ENCODE peak calls at places on chromosome 12, in five cellular contexts. C, R, D, T and U are unnamed samples.

GRCh38 chr12:2397356-2398045 is 344.7 kb downstream of the CACNA1C start:
- DNase-seq in D (no peak), C (no peak), T (no peak), R (no peak), U (no peak)

GRCh38 chr12:131102991-131103609 is 149.4 kb downstream of the ADGRD1 start:
- DNase-seq in D (no peak), T (no peak), C (no peak), R (no peak), U (peak)

GRCh38 chr12:130764073-130764472 is 48.0 kb upstream of the RIMBP2 start:
- DNase-seq in C (no peak), T (no peak), R (no peak), D (peak), U (no peak)

GRCh38 chr12:55847603-55848329 is 5.0 kb upstream of the MMP19 start:
- DNase-seq in C (peak), R (peak), D (no peak), T (no peak), U (peak)

GRCh38 chr12:45549503-45549902 is 180.0 kb upstream of the ARID2 start:
- DNase-seq in T (no peak), C (no peak), D (no peak), R (no peak), U (no peak)

GRCh38 chr12:254912-255311 is 7.7 kb downstream of the SLC6A13 start:
- DNase-seq in R (no peak), D (no peak), T (no peak), C (no peak), U (no peak)

GRCh38 chr12:6226002-6226700 is 26.0 kb downstream of the CD9 start:
- DNase-seq in C (no peak), D (no peak), R (peak), T (no peak), U (peak)

GRCh38 chr12:49615725-49616124 is 7.6 kb upstream of the PRPF40B start:
- DNase-seq in D (no peak), C (no peak), T (no peak), R (no peak), U (no peak)

GRCh38 chr12:95548539-95549391 is 2.5 kb downstream of the USP44 start:
- DNase-seq in C (peak), D (no peak), R (no peak), T (no peak), U (peak)

GRCh38 chr12:32568241-32568640 is 110.9 kb upstream of the DNM1L start:
- DNase-seq in C (no peak), T (peak), R (no peak), D (no peak), U (no peak)

GRCh38 chr12:5733136-5733755 is 211.8 kb downstream of the ANO2 start:
- DNase-seq in T (no peak), D (no peak), C (no peak), R (no peak), U (no peak)

GRCh38 chr12:15336772-15337553 is 14.7 kb downstream of the PTPRO start:
- DNase-seq in D (no peak), R (no peak), T (no peak), C (no peak), U (no peak)

DNA sequence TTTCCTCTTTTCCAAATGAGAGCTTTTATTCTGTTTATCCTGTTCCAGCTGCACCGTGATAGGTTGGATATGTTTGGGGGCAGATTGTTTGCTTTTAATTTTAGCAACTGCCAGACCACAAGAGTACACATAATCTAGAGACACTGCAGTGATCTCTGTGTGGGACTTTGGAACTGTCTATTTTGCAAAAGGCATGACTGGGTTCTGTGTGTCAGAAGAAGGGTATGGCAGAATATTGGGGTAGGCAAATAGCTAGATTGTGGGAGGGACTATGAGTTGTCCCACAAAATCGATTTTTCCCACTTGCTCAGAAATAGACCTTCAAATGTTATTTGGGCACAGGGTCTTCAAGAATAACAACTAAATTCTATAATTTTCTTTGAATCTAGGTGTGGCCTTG is 275.9 kb upstream of the KITLG start:
- DNase-seq in T (no peak), D (no peak), R (no peak), C (no peak), U (no peak)
- H3K4me3 ChIP-seq in T (no peak), D (no peak), R (no peak), C (no peak), U (no peak)

GRCh38 chr12:77231548-77231947 is 166.2 kb upstream of the E2F7 start:
- DNase-seq in C (peak), D (no peak), R (no peak), T (no peak), U (peak)
- TF ChIP-seq POLR2AphosphoS5 in C (peak), D (no peak), R (no peak), T (no peak), U (no peak)

GRCh38 chr12:54352022-54352531 is 12.2 kb downstream of the GPR84 start:
- DNase-seq in R (no peak), C (peak), D (no peak), T (no peak), U (peak)
- H3K27ac ChIP-seq in R (no peak), C (peak), D (no peak), T (no peak), U (peak)

GRCh38 chr12:57518176-57518919 is 2.0 kb downstream of the DDIT3 start:
- DNase-seq in T (no peak), C (no peak), R (no peak), D (no peak), U (no peak)
- H3K4me3 ChIP-seq in T (peak), C (peak), R (peak), D (peak), U (peak)

GRCh38 chr12:53325539-53326061 is 4.2 kb upstream of the AAAS start:
- DNase-seq in T (no peak), D (no peak), R (no peak), C (peak), U (peak)
- TF ChIP-seq POLR2AphosphoS5 in T (no peak), D (no peak), R (no peak), C (no peak), U (no peak)